ENCODE peak calls at places on chromosome 18, in five cellular contexts. W is endothelial cell, X is type B pancreatic cell, R is Calu3, J is dorsolateral prefrontal cortex. F is an unnamed sample.

GRCh38 chr18:31049189-31049588 is 6.6 kb upstream of the DSC3 start:
- DNase-seq in R (no peak), J (no peak), W (no peak), X (no peak), F (no peak)

GRCh38 chr18:29321561-29321960 is 1144.6 kb upstream of the CDH2 start:
- DNase-seq in J (no peak), W (no peak), R (no peak), X (no peak), F (no peak)

GRCh38 chr18:2898131-2898640 is 51.4 kb downstream of the EMILIN2 start:
- DNase-seq in J (no peak), X (no peak), R (peak), W (no peak), F (no peak)

GRCh38 chr18:51235011-51235789 is 37.7 kb upstream of the MEX3C start:
- DNase-seq in X (no peak), R (peak), J (no peak), W (no peak), F (no peak)

GRCh38 chr18:35155403-35156117 is 85.3 kb upstream of the ZNF397 start:
- DNase-seq in X (no peak), W (no peak), J (no peak), R (no peak), F (no peak)

GRCh38 chr18:2114289-2114688 is 457.0 kb downstream of the METTL4 start:
- DNase-seq in X (no peak), R (no peak), W (no peak), J (no peak), F (no peak)

GRCh38 chr18:58456625-58457024 is 172.3 kb downstream of the ALPK2 start:
- DNase-seq in J (no peak), R (no peak), W (no peak), X (no peak), F (no peak)

GRCh38 chr18:70333757-70334156 is 44.9 kb downstream of the SOCS6 start:
- DNase-seq in W (no peak), J (no peak), R (no peak), X (no peak), F (peak)

GRCh38 chr18:59141294-59142068 is 1.8 kb downstream of the SEC11C start:
- DNase-seq in R (peak), J (no peak), W (no peak), X (no peak), F (no peak)

GRCh38 chr18:29164020-29164706 is 987.2 kb upstream of the CDH2 start:
- DNase-seq in R (no peak), X (no peak), W (no peak), J (no peak), F (peak)

GRCh38 chr18:35158728-35159443 is 81.9 kb upstream of the ZNF397 start:
- DNase-seq in J (no peak), X (no peak), R (no peak), W (no peak), F (no peak)

GRCh38 chr18:25921677-25922421 is 168.6 kb downstream of the SS18 start:
- DNase-seq in W (peak), X (no peak), R (peak), J (no peak), F (no peak)

GRCh38 chr18:39841133-39842041 is 2113.6 kb upstream of the PIK3C3 start:
- DNase-seq in X (peak), J (peak), W (peak), R (peak), F (no peak)

GRCh38 chr18:13660510-13660909 is 65.8 kb downstream of the FAM210A start:
- DNase-seq in W (no peak), X (no peak), R (no peak), J (no peak), F (no peak)

GRCh38 chr18:78999939-79000338 is 20.3 kb downstream of the SALL3 start:
- DNase-seq in W (no peak), J (no peak), R (peak), X (no peak), F (no peak)

GRCh38 chr18:28115149-28115550 is 61.8 kb downstream of the CDH2 start:
- DNase-seq in R (peak), X (no peak), W (no peak), J (no peak), F (peak)

GRCh38 chr18:52409732-52410131 is 69.7 kb downstream of the DCC start:
- DNase-seq in W (no peak), J (no peak), X (no peak), R (peak), F (no peak)

GRCh38 chr18:13418013-13418710 is 199.6 kb downstream of the LDLRAD4 start:
- DNase-seq in J (no peak), R (no peak), X (no peak), W (no peak), F (no peak)

GRCh38 chr18:27057459-27058302 is 127.4 kb downstream of the CHST9 start:
- DNase-seq in W (no peak), J (no peak), X (no peak), R (no peak), F (no peak)

GRCh38 chr18:35941299-35941698 is 31.2 kb upstream of the RMP24 start:
- DNase-seq in J (no peak), R (no peak), X (no peak), W (no peak), F (no peak)

GRCh38 chr18:51039138-51040112 is 9.4 kb downstream of the SMAD4 start:
- DNase-seq in R (no peak), J (no peak), W (no peak), X (no peak), F (no peak)

GRCh38 chr18:54140641-54141040 is 83.8 kb downstream of the MBD2 start:
- DNase-seq in J (no peak), X (no peak), W (no peak), R (no peak), F (no peak)

GRCh38 chr18:21336846-21337245 is 94.8 kb downstream of the GREB1L start:
- DNase-seq in J (no peak), R (no peak), X (no peak), W (no peak), F (no peak)

GRCh38 chr18:73774836-73775509 is 372.7 kb downstream of the FBXO15 start:
- DNase-seq in J (peak), R (no peak), X (no peak), W (no peak), F (no peak)

GRCh38 chr18:78731423-78732032 is 248.1 kb upstream of the SALL3 start:
- DNase-seq in W (no peak), R (no peak), X (peak), J (no peak), F (no peak)

GRCh38 chr18:32036506-32037210 is 18.0 kb downstream of the RNF125 start:
- DNase-seq in W (no peak), R (no peak), X (no peak), J (no peak), F (no peak)

GRCh38 chr18:31399336-31400032 is 22.9 kb downstream of the DSG4 start:
- DNase-seq in J (no peak), W (no peak), R (peak), X (no peak), F (no peak)

GRCh38 chr18:60892855-60893254 is 440.4 kb upstream of the CDH20 start:
- DNase-seq in W (no peak), R (peak), X (no peak), J (no peak), F (no peak)

GRCh38 chr18:60506682-60507081 is 134.1 kb upstream of the MC4R start:
- DNase-seq in J (no peak), W (no peak), X (no peak), R (no peak), F (no peak)

GRCh38 chr18:8839285-8839684 is 133.9 kb downstream of the MTCL1 start:
- DNase-seq in W (no peak), R (no peak), X (no peak), J (no peak), F (no peak)

GRCh38 chr18:73908323-73908722 is 239.3 kb downstream of the FBXO15 start:
- DNase-seq in X (no peak), J (no peak), W (peak), R (peak), F (no peak)

GRCh38 chr18:79697178-79697577 is 17.6 kb downstream of the CTDP1 start:
- DNase-seq in X (no peak), J (no peak), W (no peak), R (no peak), F (no peak)

GRCh38 chr18:3688682-3689081 is 238.7 kb downstream of the TGIF1 start:
- DNase-seq in J (no peak), W (no peak), X (no peak), R (peak), F (peak)

GRCh38 chr18:76252880-76253279 is 242.2 kb downstream of the ZNF516 start:
- DNase-seq in R (no peak), X (no peak), J (no peak), W (peak), F (no peak)
- TF ChIP-seq CTCF in R (no peak), X (peak), J (peak), W (peak), F (peak)

DNA sequence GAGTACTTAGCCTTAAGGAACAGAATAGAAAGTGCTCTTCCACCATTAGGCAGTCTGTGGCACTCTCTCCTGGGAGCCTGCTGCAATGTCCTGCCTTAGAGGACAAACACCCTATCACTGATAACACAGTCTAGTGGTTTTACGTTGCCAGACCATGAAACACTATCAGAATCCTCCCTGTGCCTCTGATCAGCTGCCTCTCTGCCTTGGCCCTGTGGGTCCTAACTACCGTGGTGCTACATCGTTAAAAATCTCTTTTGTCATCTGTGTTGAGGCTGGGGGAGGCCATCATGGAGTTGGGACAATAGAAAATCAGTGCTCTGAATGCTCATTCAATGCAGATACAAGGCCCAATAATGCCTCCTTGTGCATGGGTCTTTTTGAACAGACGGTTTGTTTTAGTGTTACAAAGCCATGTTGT is 11.9 kb upstream of the APCDD1 start:
- DNase-seq in X (no peak), J (no peak), W (no peak), R (no peak), F (no peak)
- TF ChIP-seq CTCF in X (no peak), J (peak), W (no peak), R (no peak), F (peak)

DNA sequence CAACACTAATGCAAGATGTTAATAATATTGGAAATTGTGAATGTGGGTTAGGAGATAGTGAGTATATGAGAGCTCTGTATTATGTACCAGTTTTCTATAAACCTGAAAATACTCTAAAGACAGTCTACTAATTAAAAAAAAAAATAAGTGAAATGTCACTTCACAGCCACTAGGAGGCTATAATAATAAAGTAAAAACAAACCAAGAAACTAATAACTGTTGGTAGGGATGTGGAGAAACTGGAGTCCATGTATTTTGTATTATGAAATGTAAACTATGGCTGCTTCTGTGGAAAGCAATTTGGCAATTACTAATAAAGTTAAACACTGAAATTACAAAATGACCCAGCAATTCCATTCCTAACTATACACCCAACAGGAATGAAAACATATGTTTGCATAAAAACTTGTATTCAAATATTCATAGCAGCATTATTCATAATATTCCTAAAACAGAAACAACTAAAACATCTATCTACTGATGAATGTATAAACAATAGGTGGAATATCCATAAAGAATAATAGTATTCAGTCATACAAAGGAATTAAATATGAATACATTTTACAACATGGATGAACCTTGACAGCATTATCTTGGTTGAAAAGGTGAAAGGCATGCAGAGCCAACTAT is 36.2 kb downstream of the CCDC178 start:
- DNase-seq in X (no peak), W (no peak), R (no peak), J (no peak), F (no peak)
- TF ChIP-seq CTCF in X (peak), W (peak), R (peak), J (peak), F (no peak)

GRCh38 chr18:45571714-45572113 is 43.6 kb upstream of the SLC14A2 start:
- DNase-seq in R (no peak), X (no peak), W (no peak), J (no peak), F (no peak)
- TF ChIP-seq CTCF in R (no peak), X (peak), W (peak), J (no peak), F (peak)

DNA sequence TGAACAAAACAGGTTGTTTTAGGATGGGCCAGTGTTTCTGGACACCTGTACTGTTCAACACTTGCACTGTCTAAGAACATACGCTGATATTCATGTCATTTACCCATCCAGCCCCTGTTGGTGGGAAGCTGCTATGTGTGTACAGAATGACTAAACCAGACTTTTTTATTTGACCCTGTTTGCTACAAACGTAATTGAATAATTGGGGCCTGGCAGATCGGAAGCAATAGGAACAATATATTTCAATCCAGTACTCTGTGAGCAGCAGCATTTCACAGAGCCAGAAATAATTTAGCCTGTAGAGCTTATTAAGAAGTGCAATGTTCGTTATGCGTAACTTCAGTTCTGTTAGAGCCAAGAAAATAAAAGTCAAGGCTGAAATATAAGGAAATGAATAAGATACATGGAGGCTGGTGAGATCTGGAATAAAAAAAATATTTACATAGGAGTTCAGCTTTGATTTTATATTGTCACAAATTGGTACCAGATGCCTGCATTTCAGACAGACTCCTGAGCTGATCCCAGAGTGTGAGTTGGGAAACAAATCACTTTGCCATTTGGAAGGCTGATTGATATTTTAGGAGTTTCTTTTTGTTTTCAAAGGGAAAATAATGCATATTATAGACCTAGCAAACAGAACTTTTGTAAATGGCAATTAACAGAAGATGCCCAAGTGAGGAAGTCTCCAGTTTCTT is 19.7 kb downstream of the CABLES1 start:
- DNase-seq in W (no peak), R (no peak), X (no peak), J (no peak), F (no peak)
- TF ChIP-seq CTCF in W (no peak), R (no peak), X (peak), J (no peak), F (no peak)

GRCh38 chr18:75582940-75583339 is 155.4 kb upstream of the SMIM21 start:
- DNase-seq in W (no peak), J (no peak), X (no peak), R (no peak), F (no peak)
- TF ChIP-seq CTCF in W (no peak), J (no peak), X (no peak), R (no peak), F (no peak)

GRCh38 chr18:839224-840079 is 27.4 kb upstream of the YES1 start:
- DNase-seq in X (peak), W (peak), J (peak), R (peak), F (peak)
- TF ChIP-seq CTCF in X (peak), W (peak), J (peak), R (peak), F (peak)

GRCh38 chr18:43786893-43787292 is 509.6 kb upstream of the SYT4 start:
- DNase-seq in R (no peak), X (no peak), W (no peak), J (no peak), F (no peak)

GRCh38 chr18:43794363-43794762 is 517.1 kb upstream of the SYT4 start:
- DNase-seq in W (no peak), J (no peak), R (no peak), X (no peak), F (no peak)

GRCh38 chr18:43793910-43794309 is 516.6 kb upstream of the SYT4 start:
- DNase-seq in J (no peak), R (no peak), W (no peak), X (no peak), F (no peak)

GRCh38 chr18:43785145-43785544 is 507.9 kb upstream of the SYT4 start:
- DNase-seq in X (no peak), W (no peak), R (no peak), J (no peak), F (no peak)

DNA sequence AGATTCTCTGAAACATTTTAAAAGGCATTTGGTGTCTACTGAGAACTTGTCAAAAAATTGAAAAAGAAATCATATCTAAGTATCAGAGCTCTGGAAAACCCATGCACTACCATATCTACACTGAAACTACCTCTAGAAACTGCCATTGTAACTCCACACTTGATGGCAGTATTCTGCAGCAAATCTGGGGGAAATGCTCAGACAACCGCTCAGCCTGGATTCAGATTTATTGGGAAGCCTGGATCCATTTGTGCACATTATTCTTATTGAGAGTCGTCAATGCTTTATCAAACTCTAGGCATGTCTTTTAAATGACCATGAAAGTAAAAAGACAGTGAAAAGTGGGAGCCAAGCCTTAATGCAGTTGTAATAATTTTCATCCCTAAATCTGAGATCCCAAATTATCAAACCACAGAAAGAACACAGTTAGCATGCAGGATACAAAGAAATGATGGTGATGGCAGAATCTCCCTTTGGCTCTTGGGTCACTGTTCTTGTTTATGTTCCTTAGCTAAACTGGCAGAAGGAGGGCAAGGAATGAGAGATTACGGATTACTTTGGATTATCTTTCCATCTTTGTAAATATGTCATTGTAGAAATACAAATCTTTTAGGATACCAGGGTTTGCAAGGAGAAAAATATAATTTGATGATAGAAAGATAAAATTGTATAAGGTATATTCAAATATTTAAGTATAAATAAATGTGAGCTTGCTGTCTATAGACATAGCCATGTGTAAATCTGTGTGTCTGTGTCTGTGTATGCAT is 512.1 kb upstream of the SYT4 start:
- DNase-seq in J (no peak), X (no peak), W (no peak), R (no peak), F (no peak)
- TF ChIP-seq CTCF in J (peak), X (peak), W (no peak), R (no peak), F (peak)

GRCh38 chr18:48037481-48038271 is 107.2 kb upstream of the SMAD2 start:
- DNase-seq in W (peak), X (no peak), R (peak), J (no peak), F (no peak)
- TF ChIP-seq CTCF in W (no peak), X (peak), R (no peak), J (no peak), F (peak)